ENCODE peak calls at places on chromosome 3, in five cellular contexts. F is progenitor cell of endocrine pancreas, Q is HL-60, Z is Calu3, N is GM06990. U is an unnamed sample.

GRCh38 chr3:156509209-156510174 is 45.4 kb downstream of the SSR3 start:
- DNase-seq in F (no peak), Q (no peak), Z (peak), N (peak), U (peak)

GRCh38 chr3:141110322-141110721 is 59.2 kb downstream of the SPSB4 start:
- DNase-seq in F (no peak), Q (no peak), Z (no peak), N (no peak), U (no peak)

GRCh38 chr3:14549256-14549931 is 9.3 kb upstream of the GRIP2 start:
- DNase-seq in F (no peak), Q (no peak), Z (no peak), N (no peak), U (no peak)

GRCh38 chr3:54731697-54732445 is 196.0 kb downstream of the LRTM1 start:
- DNase-seq in F (no peak), Q (no peak), Z (no peak), N (no peak), U (no peak)

GRCh38 chr3:63877737-63878393 is 14.2 kb downstream of the ATXN7 start:
- DNase-seq in F (no peak), Q (no peak), Z (no peak), N (no peak), U (no peak)

GRCh38 chr3:108223928-108224327 is 1.7 kb upstream of the IFT57 start:
- DNase-seq in F (no peak), Q (peak), Z (no peak), N (peak), U (no peak)

GRCh38 chr3:57696861-57697321 is 4.0 kb upstream of the DENND6A start:
- DNase-seq in F (no peak), Q (peak), Z (peak), N (no peak), U (no peak)

GRCh38 chr3:77256584-77257488 is 216.9 kb downstream of the ROBO2 start:
- DNase-seq in F (no peak), Q (no peak), Z (no peak), N (no peak), U (no peak)

GRCh38 chr3:158352551-158352950 is 218.4 kb upstream of the MLF1 start:
- DNase-seq in F (no peak), Q (peak), Z (no peak), N (no peak), U (peak)

GRCh38 chr3:48088749-48089466 is 72.7 kb upstream of the MAP4 start:
- DNase-seq in F (peak), Q (peak), Z (peak), N (peak), U (peak)

GRCh38 chr3:183697610-183698317 is at the start of gene YEATS2:
- DNase-seq in F (peak), Q (peak), Z (peak), N (peak), U (peak)

GRCh38 chr3:142690613-142691012 is 33.2 kb upstream of the TRPC1 start:
- DNase-seq in F (no peak), Q (no peak), Z (no peak), N (no peak), U (no peak)

GRCh38 chr3:10198761-10199688 is 34.3 kb downstream of the IRAK2 start:
- DNase-seq in F (no peak), Q (peak), Z (peak), N (peak), U (peak)

GRCh38 chr3:64384561-64384960 is 159.3 kb upstream of the PRICKLE2 start:
- DNase-seq in F (no peak), Q (no peak), Z (no peak), N (no peak), U (no peak)

GRCh38 chr3:58101499-58102370 is 93.5 kb downstream of the FLNB start:
- DNase-seq in F (no peak), Q (no peak), Z (no peak), N (no peak), U (no peak)

GRCh38 chr3:178001670-178002101 is 534.5 kb upstream of the KCNMB2 start:
- DNase-seq in F (no peak), Q (peak), Z (no peak), N (peak), U (peak)

GRCh38 chr3:159645874-159646273 is 342.8 kb upstream of the IL12A start:
- DNase-seq in F (no peak), Q (no peak), Z (no peak), N (no peak), U (no peak)

GRCh38 chr3:150168694-150169093 is 198.0 kb upstream of the PFN2 start:
- DNase-seq in F (no peak), Q (no peak), Z (no peak), N (no peak), U (no peak)

GRCh38 chr3:143329567-143330164 is 210.1 kb downstream of the CHST2 start:
- DNase-seq in F (no peak), Q (no peak), Z (no peak), N (no peak), U (no peak)

GRCh38 chr3:68996356-68996995 is 17.0 kb downstream of the EOGT start:
- DNase-seq in F (no peak), Q (no peak), Z (no peak), N (no peak), U (no peak)

DNA sequence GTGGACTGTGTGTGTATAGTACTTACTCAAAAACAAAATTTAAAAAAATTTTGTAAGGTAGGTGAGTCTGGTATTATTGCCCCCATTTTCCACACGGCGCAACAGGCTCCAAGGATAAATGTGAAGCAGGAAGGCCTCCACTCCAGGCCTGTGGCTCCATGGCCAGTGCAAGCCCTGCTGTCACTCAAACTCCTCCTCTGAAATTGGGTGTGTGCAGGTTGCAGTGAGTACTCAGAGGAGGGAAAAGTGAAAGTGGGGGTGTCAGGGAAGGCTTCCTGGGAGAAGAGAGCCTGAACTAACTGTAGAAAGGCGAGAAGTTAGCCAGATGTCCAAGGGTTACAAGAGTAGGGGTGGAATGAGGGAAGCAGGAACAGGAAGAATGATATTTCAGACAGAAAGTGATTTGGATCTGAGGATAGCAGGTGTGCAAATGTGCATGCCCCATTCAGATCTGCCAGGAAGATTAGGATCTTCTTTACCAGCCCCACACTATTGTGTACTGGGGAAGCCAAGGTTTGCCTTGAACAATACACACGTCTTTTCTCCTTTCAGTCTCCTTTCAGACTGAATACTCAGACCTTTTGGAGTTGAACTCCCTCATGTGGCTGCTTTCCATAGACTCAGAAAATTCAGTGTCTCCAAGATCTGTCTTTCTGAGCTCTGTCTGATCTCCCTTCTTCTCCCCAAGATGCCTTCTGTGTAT is 48.7 kb upstream of the RYK start:
- DNase-seq in F (no peak), Q (no peak), Z (no peak), N (no peak), U (no peak)
- TF ChIP-seq CTCF in F (no peak), Q (no peak), Z (peak), N (no peak), U (no peak)

GRCh38 chr3:44991326-44991725 is 15.3 kb downstream of the EXOSC7 start:
- DNase-seq in F (no peak), Q (no peak), Z (no peak), N (no peak), U (no peak)

GRCh38 chr3:44989141-44989540 is 13.1 kb downstream of the EXOSC7 start:
- DNase-seq in F (no peak), Q (no peak), Z (no peak), N (no peak), U (no peak)

GRCh38 chr3:44989636-44990373 is 13.8 kb downstream of the EXOSC7 start:
- DNase-seq in F (no peak), Q (peak), Z (no peak), N (no peak), U (no peak)

GRCh38 chr3:44987318-44987717 is 11.3 kb downstream of the EXOSC7 start:
- DNase-seq in F (no peak), Q (no peak), Z (no peak), N (no peak), U (no peak)

DNA sequence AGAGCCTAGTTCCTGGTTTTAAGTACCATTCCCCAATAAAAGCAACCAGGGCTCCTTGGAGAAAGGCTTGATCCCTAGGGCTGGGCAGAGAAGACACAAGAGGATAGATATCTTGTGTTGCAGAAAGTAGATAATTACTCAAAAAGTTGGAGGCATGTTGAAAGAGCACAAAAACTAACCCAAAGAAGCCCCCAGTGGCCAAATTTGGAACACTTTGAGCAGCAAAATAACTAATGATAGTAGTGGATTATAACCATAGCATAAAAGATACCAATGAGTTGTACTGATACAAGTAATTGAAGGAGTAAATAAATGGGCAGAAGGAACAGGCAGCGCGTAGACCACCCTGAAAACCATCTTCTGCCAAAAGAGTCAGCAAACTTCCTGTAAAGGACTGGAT is 12.0 kb downstream of the EXOSC7 start:
- DNase-seq in F (no peak), Q (peak), Z (no peak), N (no peak), U (no peak)
- TF ChIP-seq CTCF in F (peak), Q (peak), Z (peak), N (peak), U (no peak)

GRCh38 chr3:101842935-101843330 is 6.4 kb upstream of the NFKBIZ start:
- DNase-seq in F (no peak), Q (no peak), Z (no peak), N (no peak), U (no peak)
- TF ChIP-seq CTCF in F (no peak), Q (no peak), Z (no peak), N (no peak), U (no peak)

DNA sequence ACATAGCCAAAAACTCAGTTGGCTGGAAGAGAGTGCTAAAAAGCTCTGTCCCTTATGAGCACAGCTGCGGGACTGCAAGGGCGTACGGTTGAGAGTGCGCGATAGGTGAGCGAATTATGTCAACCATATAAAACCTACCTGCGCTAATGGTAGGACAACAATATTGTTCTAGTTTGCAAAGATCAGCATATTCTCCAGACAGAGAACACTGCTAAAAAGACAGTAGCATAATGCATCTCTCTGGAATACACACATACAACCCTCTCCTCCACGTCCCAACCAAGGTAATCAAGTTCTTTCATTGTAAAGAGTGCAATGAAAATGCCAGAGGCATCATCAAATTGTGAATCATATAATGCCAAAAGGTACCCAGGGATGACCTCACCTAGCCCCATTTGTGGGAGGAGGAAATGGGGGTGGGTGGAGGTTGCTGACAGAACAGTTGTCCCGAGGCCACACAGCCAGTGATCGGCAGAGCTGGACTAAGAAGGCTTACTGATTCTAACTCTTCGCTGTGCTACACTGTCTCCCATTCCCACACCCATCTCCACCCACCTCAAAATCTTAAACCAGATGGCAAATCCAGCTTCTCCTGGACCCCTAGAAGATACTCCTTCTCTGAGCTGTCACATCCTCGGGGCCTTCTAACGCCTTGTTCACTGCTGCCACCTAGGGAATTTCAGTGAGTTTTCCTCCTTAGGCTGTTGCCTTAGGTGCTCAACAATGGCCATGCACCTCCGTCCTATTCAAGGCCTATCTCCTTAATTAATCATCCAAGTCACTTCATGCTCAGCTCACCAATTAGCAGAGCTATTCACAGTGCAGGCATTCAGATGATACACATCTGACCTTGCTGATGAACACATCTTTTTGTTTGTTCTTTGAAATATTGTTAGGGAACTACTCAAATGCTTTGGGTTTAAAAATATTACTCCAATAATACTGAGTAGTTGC is 60.7 kb downstream of the RPL22L1 start:
- DNase-seq in F (peak), Q (peak), Z (peak), N (no peak), U (peak)
- TF ChIP-seq CTCF in F (peak), Q (peak), Z (peak), N (peak), U (peak)

DNA sequence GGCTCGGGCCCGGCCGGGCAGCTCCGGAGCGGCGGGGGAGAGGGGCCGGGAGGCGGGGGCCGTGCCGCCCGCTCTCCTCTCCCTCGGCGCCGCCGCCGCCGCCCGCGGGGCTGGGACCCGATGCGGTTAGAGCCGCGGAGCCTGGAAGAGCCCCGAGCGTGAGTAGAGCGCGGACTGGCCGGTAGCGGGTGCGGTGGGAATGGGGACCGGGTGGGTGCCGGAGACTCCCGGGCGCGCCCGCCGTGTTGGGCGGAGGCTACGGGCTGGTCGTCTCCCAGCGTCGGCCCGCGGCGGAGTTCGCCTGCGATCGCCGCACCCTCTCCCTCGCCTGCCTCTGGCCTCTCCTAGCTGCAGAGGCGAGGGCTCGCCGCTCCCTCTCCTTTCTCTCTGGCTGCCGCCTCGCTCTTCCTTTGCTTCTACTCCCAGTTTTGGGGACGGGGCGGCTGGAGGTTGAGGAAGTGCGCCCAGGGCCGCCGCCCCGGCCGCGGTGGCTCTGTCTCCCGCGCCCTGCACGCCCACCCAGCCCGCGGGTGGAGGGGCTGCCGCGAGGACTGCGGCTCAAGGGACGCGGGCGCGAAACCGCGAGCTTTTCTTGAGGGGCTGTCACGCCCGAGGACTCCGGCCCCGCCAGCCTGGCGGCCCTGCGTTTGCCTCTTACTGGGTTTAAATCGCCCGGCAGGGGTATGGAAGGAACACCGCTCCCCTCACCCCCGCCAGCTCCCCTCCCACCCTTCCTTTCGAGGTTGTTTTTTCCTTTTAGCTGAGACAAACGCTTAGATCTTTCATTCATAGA is 485 bp downstream of the PIK3CA start:
- DNase-seq in F (peak), Q (peak), Z (peak), N (peak), U (peak)
- TF ChIP-seq CTCF in F (no peak), Q (no peak), Z (no peak), N (no peak), U (no peak)

GRCh38 chr3:72655758-72656157 is 192.5 kb downstream of the SHQ1 start:
- DNase-seq in F (no peak), Q (no peak), Z (no peak), N (no peak), U (peak)
- TF ChIP-seq CTCF in F (peak), Q (no peak), Z (no peak), N (peak), U (no peak)

GRCh38 chr3:59263152-59263551 is 213.3 kb upstream of the CFAP20DC start:
- DNase-seq in F (no peak), Q (no peak), Z (no peak), N (no peak), U (no peak)
- TF ChIP-seq CTCF in F (no peak), Q (no peak), Z (no peak), N (no peak), U (no peak)

U was measured in GM20000.